ENCODE peak calls at places on chromosomes 2 and 18, in six cellular contexts. T, J, G, O, U and W are unnamed samples.

GRCh38 chr18:24019641-24020331 is 5.2 kb downstream of the TTC39C start:
- DNase-seq in T (no peak), J (peak), G (no peak), O (no peak), U (no peak), W (no peak)

GRCh38 chr2:158845869-158846268 is 50.8 kb downstream of the DAPL1 start:
- DNase-seq in T (no peak), J (no peak), G (no peak), O (no peak), U (peak), W (no peak)

GRCh38 chr2:51706220-51706619 is 674.3 kb upstream of the NRXN1 start:
- DNase-seq in T (no peak), J (no peak), G (no peak), O (no peak), U (no peak), W (no peak)

GRCh38 chr2:43300781-43301586 is 74.6 kb upstream of the ZFP36L2 start:
- DNase-seq in T (no peak), J (no peak), G (no peak), O (no peak), U (no peak), W (no peak)

GRCh38 chr2:147449323-147450080 is 395.3 kb upstream of the ACVR2A start:
- DNase-seq in T (no peak), J (no peak), G (no peak), O (no peak), U (peak), W (no peak)

GRCh38 chr2:235561450-235561849 is 67.6 kb downstream of the AGAP1 start:
- DNase-seq in T (no peak), J (no peak), G (no peak), O (no peak), U (no peak), W (no peak)

GRCh38 chr2:98025481-98026037 is 29.8 kb upstream of the TMEM131 start:
- DNase-seq in T (no peak), J (no peak), G (no peak), O (no peak), U (no peak), W (no peak)

GRCh38 chr2:81266106-81266505 is 961.6 kb upstream of the LRRTM1 start:
- DNase-seq in T (no peak), J (no peak), G (no peak), O (no peak), U (peak), W (no peak)

GRCh38 chr18:36187826-36188721 is 777 bp downstream of the MOCOS start:
- DNase-seq in T (no peak), J (no peak), G (peak), O (peak), U (peak), W (no peak)

GRCh38 chr2:59204040-59204439 is 962.9 kb upstream of the FANCL start:
- DNase-seq in T (no peak), J (no peak), G (no peak), O (no peak), U (no peak), W (no peak)

GRCh38 chr2:88827821-88828220 is 136.3 kb downstream of the RPIA start:
- DNase-seq in T (no peak), J (no peak), G (no peak), O (no peak), U (no peak), W (no peak)

GRCh38 chr2:44655401-44655864 is 286.1 kb upstream of the SIX3 start:
- DNase-seq in T (no peak), J (no peak), G (no peak), O (no peak), U (no peak), W (no peak)

GRCh38 chr2:22929998-22930397 is 455.0 kb upstream of the KLHL29 start:
- DNase-seq in T (no peak), J (no peak), G (no peak), O (no peak), U (no peak), W (no peak)

GRCh38 chr18:6542296-6542695 is 127.6 kb upstream of the L3MBTL4 start:
- DNase-seq in T (no peak), J (no peak), G (no peak), O (no peak), U (no peak), W (no peak)

GRCh38 chr2:45177870-45178269 is 168.6 kb upstream of the SIX2 start:
- DNase-seq in T (no peak), J (no peak), G (no peak), O (no peak), U (no peak), W (no peak)

GRCh38 chr18:25886283-25886682 is 204.1 kb downstream of the SS18 start:
- DNase-seq in T (no peak), J (no peak), G (no peak), O (no peak), U (no peak), W (no peak)

GRCh38 chr2:221124542-221125235 is 447.4 kb downstream of the EPHA4 start:
- DNase-seq in T (no peak), J (no peak), G (peak), O (peak), U (peak), W (no peak)

GRCh38 chr2:20015482-20016083 is 3.1 kb upstream of the MATN3 start:
- DNase-seq in T (no peak), J (no peak), G (no peak), O (no peak), U (peak), W (no peak)

GRCh38 chr2:100141906-100142305 is 484 bp downstream of the AFF3 start:
- DNase-seq in T (no peak), J (no peak), G (no peak), O (no peak), U (no peak), W (no peak)

GRCh38 chr2:174603280-174603679 is 5.7 kb upstream of the WIPF1 start:
- DNase-seq in T (no peak), J (no peak), G (peak), O (peak), U (peak), W (no peak)

GRCh38 chr2:63680455-63680854 is 91.7 kb downstream of the MDH1 start:
- DNase-seq in T (no peak), J (no peak), G (no peak), O (no peak), U (no peak), W (no peak)

GRCh38 chr2:190359896-190360376 is 16.5 kb downstream of the INPP1 start:
- DNase-seq in T (no peak), J (no peak), G (no peak), O (peak), U (peak), W (no peak)
- H3K4me3 ChIP-seq in T (no peak), J (peak), G (no peak), O (peak), U (no peak), W (no peak)

GRCh38 chr2:179238027-179238426 is 26.6 kb downstream of the SESTD1 start:
- DNase-seq in T (no peak), J (no peak), G (no peak), O (no peak), U (no peak), W (no peak)
- H3K4me3 ChIP-seq in T (no peak), J (no peak), G (no peak), O (no peak), U (no peak), W (no peak)

DNA sequence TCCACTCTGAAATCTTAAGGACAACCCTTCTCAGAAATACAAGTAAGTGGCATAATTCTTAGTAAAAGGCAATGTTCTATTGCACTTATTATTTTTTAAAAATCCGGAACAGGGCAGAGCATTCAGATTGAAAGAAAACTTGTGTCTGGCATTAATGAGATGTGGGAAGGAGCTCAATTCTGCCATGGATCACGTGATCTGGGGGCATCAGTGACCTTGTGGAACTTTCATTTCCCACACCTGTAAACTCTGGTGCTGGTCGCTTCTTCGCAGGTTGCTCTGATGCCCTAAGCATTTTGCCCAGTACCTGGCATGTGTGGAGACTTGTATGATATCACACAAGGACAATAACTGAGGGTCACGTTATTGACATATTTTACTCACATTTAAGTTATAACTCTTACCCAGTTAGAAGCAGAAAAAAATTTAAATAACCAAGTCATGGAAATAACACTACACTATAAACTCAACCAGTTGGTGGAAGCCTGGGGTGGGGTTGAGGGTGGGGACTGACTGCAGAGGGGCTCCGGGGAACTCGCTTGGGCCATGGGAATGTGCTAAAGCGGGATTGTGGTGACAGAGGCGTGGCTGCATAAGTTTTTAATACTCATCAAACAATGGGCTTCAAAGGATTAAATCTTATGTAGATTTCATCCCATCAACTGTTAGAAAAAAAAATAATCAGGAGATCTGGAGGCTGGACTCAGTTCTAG is 36.6 kb downstream of the ST3GAL5 start:
- DNase-seq in T (no peak), J (no peak), G (no peak), O (no peak), U (no peak), W (no peak)
- H3K4me3 ChIP-seq in T (no peak), J (no peak), G (no peak), O (no peak), U (no peak), W (no peak)

DNA sequence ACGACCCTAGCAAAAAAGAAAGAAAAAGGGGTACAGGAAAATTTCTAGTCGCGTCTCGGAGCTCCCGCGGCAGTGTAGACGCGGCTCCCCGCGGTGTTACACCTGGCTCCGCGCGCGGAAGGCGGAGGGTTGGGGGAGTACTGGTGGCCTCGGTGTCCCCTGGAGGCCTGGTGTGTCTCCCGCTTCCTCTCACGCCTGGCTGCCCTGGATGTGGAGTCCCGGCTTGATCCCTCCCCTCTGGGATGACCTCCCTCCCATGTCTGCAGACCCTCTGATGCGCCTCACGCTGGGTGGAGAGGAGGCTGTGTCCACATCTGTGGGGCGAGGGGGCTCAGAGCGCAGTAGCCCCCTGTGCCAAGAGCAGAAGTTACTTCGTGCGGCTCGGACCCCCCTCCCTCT is 1.2 kb downstream of the KIF5C start:
- DNase-seq in T (no peak), J (no peak), G (no peak), O (no peak), U (peak), W (no peak)
- H3K4me3 ChIP-seq in T (peak), J (peak), G (no peak), O (peak), U (peak), W (peak)

GRCh38 chr2:168915433-168916328 is 14.6 kb downstream of the G6PC2 start:
- DNase-seq in T (no peak), J (no peak), G (no peak), O (no peak), U (no peak), W (no peak)

GRCh38 chr2:168912466-168913170 is 11.5 kb downstream of the G6PC2 start:
- DNase-seq in T (no peak), J (no peak), G (no peak), O (peak), U (peak), W (no peak)

GRCh38 chr2:168913495-168913894 is 12.4 kb downstream of the G6PC2 start:
- DNase-seq in T (no peak), J (no peak), G (no peak), O (no peak), U (no peak), W (no peak)

GRCh38 chr2:168910330-168910729 is 9.2 kb downstream of the G6PC2 start:
- DNase-seq in T (no peak), J (no peak), G (no peak), O (no peak), U (no peak), W (no peak)

DNA sequence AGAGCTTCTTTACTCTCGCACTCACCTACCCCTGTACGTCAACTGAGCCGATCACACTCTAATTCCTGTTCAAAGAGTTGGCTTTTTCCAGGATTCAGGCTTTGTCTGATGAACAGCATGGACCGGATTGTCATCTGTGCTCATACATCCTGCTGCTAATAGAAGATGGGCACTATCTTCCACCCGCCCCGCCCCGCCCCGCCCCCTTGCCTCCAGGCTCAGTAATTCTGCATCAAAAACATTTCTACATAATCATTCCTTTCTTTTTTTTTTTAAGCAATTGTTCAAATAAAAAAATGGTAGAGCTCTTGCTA is 12.0 kb downstream of the G6PC2 start:
- DNase-seq in T (no peak), J (no peak), G (no peak), O (no peak), U (no peak), W (no peak)
- H3K4me3 ChIP-seq in T (no peak), J (no peak), G (no peak), O (peak), U (peak), W (no peak)

DNA sequence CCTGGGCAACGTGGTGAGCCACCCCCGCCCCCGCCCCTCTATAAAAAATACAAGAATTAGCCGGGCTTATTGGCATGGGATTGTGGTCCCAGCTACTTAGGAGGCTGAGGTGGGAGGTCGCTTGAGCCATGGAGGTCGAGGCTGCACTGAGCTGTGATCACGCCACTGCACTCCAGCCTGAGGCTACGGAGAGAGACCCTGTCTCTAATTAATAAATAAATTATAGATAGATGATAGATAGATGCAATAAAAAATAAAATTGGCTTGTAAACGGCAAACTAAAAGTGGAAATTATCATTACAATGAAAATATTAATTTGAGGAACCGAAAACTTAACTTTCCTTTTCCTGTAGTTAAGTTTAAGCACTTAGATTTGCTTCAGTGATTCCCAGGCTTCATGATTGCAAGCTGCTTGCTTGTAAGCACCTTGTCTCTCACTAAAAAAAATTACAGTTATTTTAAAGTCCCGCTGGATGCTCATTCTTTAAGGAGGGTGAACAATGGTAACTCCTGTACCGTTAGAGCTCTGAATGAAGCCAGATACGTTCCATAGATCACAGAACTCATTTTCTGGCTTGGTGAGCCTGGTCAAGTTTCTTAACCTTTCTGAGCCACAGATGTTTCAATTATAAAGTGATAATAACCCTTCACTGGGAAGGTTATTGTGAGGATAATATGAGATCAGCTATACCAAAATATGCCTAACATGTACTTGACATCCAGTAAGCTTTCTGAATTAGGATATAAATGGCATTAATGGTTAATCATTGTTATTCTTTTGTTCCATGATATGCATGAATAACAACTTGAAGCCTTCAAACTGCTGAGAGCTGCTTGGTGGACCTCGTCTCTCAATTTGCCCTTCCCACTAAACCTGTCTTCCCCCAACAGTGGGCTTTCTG is 9.4 kb upstream of the NARS1 start:
- DNase-seq in T (no peak), J (peak), G (no peak), O (no peak), U (no peak), W (no peak)
- H3K4me3 ChIP-seq in T (peak), J (peak), G (peak), O (peak), U (peak), W (peak)